ENCODE peak calls at places on chromosomes 12 and 14, in nine cellular contexts. P is Calu3, B is adrenal gland, Z is lower leg skin, F is HCT116, K is body of pancreas, L is mucosa of descending colon, M is fibroblast of lung, U is AG04450. V is an unnamed sample.

GRCh38 chr14:97602438-97603117 is 805.4 kb downstream of the VRK1 start:
- DNase-seq in K (no peak), U (no peak), L (peak; percentile 69), M (no peak), P (no peak), B (no peak), Z (no peak), F (no peak), V (no peak)

GRCh38 chr14:34797747-34798583 is 77.2 kb downstream of the BAZ1A start:
- DNase-seq in M (no peak), U (no peak), P (no peak), F (no peak), L (peak; percentile 51), K (no peak), Z (no peak), B (no peak), V (peak; percentile 3)

GRCh38 chr12:57430117-57430930 is 519 bp downstream of the R3HDM2 start:
- DNase-seq in Z (peak; percentile 27), L (peak; percentile 69), M (peak; percentile 37), B (peak; percentile 56), U (no peak), K (peak; percentile 49), P (peak; percentile 71), F (no peak), V (no peak)

GRCh38 chr12:75636607-75637006 is 125.2 kb upstream of the KRR1 start:
- DNase-seq in L (no peak), Z (no peak), K (no peak), M (no peak), B (no peak), U (no peak), F (no peak), P (no peak), V (no peak)

GRCh38 chr12:78119351-78119918 is 288.7 kb downstream of the NAV3 start:
- DNase-seq in K (no peak), P (peak; percentile 42), M (no peak), U (no peak), F (no peak), B (no peak), L (no peak), Z (peak; percentile 39), V (no peak)

GRCh38 chr12:105272814-105273416 is 36.9 kb upstream of the APPL2 start:
- DNase-seq in Z (peak; percentile 29), U (no peak), L (no peak), M (no peak), K (no peak), P (no peak), B (no peak), F (no peak), V (no peak)

GRCh38 chr12:12521044-12521485 is 41.6 kb downstream of the DUSP16 start:
- DNase-seq in F (no peak), B (no peak), Z (no peak), K (no peak), M (peak; percentile 38), P (no peak), L (no peak), U (no peak), V (no peak)

GRCh38 chr12:106994579-106995220 is 7.8 kb upstream of the MTERF2 start:
- DNase-seq in M (peak; percentile 68), P (no peak), Z (no peak), U (peak; percentile 45), K (no peak), B (no peak), F (no peak), L (no peak), V (no peak)

GRCh38 chr14:98819132-98819866 is 452.7 kb downstream of the BCL11B start:
- DNase-seq in U (no peak), F (no peak), K (peak; percentile 66), M (no peak), B (no peak), L (no peak), P (peak; percentile 78), Z (peak; percentile 25), V (peak; percentile 17)

GRCh38 chr12:4265280-4265679 is 8.3 kb upstream of the CCND2 start:
- DNase-seq in L (no peak), P (no peak), K (no peak), B (no peak), M (no peak), Z (no peak), F (no peak), U (no peak), V (no peak)

GRCh38 chr14:104891121-104891551 is 26.1 kb downstream of the CEP170B start:
- DNase-seq in P (no peak), Z (no peak), B (no peak), M (no peak), F (no peak), L (no peak), U (no peak), K (peak; percentile 1), V (peak; percentile 3)

GRCh38 chr12:33678221-33678964 is 238.8 kb upstream of the SYT10 start:
- DNase-seq in K (no peak), U (no peak), F (no peak), B (no peak), Z (no peak), M (no peak), L (no peak), P (no peak), V (no peak)

GRCh38 chr12:5003025-5003666 is 40.5 kb upstream of the KCNA5 start:
- DNase-seq in B (peak; percentile 49), U (peak; percentile 18), L (no peak), Z (peak; percentile 35), M (peak; percentile 40), P (peak; percentile 72), K (peak; percentile 74), F (peak; percentile 43), V (peak; percentile 86)

GRCh38 chr12:89469361-89469760 is 55.2 kb downstream of the GALNT4 start:
- DNase-seq in F (no peak), L (no peak), B (no peak), M (peak; percentile 68), P (no peak), Z (no peak), U (no peak), K (no peak), V (no peak)

GRCh38 chr14:105070760-105071137 is 5.5 kb upstream of the GPR132 start:
- DNase-seq in L (no peak), U (no peak), F (no peak), B (no peak), P (no peak), K (no peak), Z (no peak), M (no peak), V (no peak)

GRCh38 chr12:22321018-22321605 is 13.4 kb downstream of the ST8SIA1 start:
- DNase-seq in M (no peak), Z (no peak), L (no peak), F (no peak), B (no peak), K (no peak), U (no peak), P (no peak), V (no peak)

GRCh38 chr14:91418387-91419043 is 895 bp upstream of the CCDC88C start:
- DNase-seq in U (no peak), P (peak; percentile 76), M (peak; percentile 31), Z (peak; percentile 51), F (peak; percentile 42), L (peak; percentile 84), K (peak; percentile 62), B (peak; percentile 74), V (peak; percentile 66)

GRCh38 chr14:91417134-91417982 is at the start of gene CCDC88C:
- DNase-seq in Z (no peak), M (peak; percentile 20), P (peak; percentile 83), K (peak; percentile 83), U (no peak), L (peak; percentile 86), F (peak; percentile 22), B (peak; percentile 61), V (peak; percentile 86)

GRCh38 chr14:91417983-91418386 is 365 bp upstream of the CCDC88C start:
- DNase-seq in K (peak; percentile 41), Z (no peak), F (peak; percentile 32), B (no peak), L (peak; percentile 78), M (no peak), P (peak; percentile 68), U (no peak), V (peak; percentile 78)

GRCh38 chr14:91419451-91419850 is 1.8 kb upstream of the CCDC88C start:
- DNase-seq in L (no peak), Z (no peak), K (no peak), P (no peak), M (no peak), B (no peak), F (no peak), U (no peak), V (no peak)

DNA sequence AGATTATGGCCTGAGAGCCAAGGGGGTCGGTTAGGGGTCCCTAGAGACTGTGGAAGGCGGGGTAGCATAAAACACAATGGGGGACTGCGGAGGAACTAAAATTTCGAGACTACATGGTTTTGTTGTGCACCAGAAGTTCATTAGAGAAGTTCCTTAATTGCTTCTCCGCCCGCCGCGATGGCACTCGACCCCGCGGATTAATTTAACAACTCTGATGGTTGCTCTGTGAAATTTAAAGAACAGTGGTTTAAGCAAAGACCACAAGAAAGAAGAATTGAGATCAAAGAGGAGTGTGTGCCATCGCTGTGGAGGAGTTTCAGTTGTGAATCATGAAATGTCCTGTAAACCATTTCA is 1.4 kb upstream of the CCDC88C start:
- DNase-seq in Z (no peak), M (no peak), U (no peak), B (no peak), K (no peak), L (no peak), F (no peak), P (no peak), V (no peak)
- TF ChIP-seq CTCF in Z (no peak), M (no peak), U (no peak), B (no peak), K (no peak), L (no peak), F (no peak), P (no peak), V (no peak)

GRCh38 chr14:102923201-102923919 is 897 bp downstream of the AMN start:
- DNase-seq in F (no peak), K (no peak), Z (no peak), B (no peak), P (no peak), M (no peak), U (no peak), L (no peak), V (peak; percentile 42)
- TF ChIP-seq CTCF in F (no peak), K (no peak), Z (no peak), B (no peak), P (no peak), M (no peak), U (no peak), L (no peak), V (no peak)

GRCh38 chr14:59631237-59631636 is 54.6 kb upstream of the CCDC175 start:
- DNase-seq in Z (no peak), B (no peak), P (peak; percentile 4), K (no peak), U (no peak), M (no peak), F (no peak), L (no peak), V (no peak)
- TF ChIP-seq CTCF in Z (no peak), B (no peak), P (peak; percentile 15), K (no peak), U (peak; percentile 23), M (peak; percentile 21), F (peak; percentile 52), L (no peak), V (no peak)

DNA sequence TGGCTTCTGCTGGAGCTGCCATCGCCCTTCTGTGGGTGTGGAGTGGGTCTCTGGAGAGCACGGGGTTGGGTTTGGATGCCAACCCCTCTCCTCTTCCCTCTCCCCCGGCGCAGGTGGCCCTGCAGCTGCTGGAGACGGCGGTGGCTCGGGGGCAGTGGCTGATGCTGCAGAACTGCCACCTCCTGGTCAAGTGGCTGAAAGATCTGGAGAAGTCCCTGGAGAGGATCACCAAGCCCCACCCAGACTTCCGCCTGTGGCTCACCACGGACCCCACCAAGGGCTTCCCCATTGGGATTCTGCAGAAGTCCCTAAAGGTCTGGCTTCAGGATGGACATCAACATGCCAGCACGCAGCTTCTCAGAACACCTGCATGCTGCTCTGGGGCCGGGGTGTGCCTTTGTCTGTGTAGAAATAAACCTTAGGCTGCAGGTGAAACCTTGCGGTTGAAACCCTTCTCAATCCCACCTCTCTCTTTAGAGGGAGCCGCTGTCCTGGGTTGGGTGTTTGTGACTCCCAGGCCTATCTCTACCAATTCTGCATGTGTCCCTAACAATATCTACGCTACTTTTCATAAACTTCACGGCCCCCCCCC is 44.3 kb downstream of the CCDC92 start:
- DNase-seq in L (no peak), P (no peak), Z (no peak), M (no peak), K (no peak), U (no peak), F (no peak), B (no peak), V (no peak)
- TF ChIP-seq CTCF in L (no peak), P (no peak), Z (no peak), M (no peak), K (no peak), U (no peak), F (no peak), B (no peak), V (no peak)

V was measured in hepatocyte.